ENCODE peak calls at places on chromosomes 7 and 10, in ten cellular contexts. One of them, this sample, is unnamed.
A peak's percentile ranks its signal among the peaks of the same experiment; 100 is the strongest.

GRCh38 chr7:75642810-75643486 is 95.8 kb downstream of the HIP1 start:
- DNase-seq in SK-N-SH: peak; percentile 70
- DNase-seq in thoracic aorta: no peak
- DNase-seq in body of pancreas: peak; percentile 32
- DNase-seq in H9: peak; percentile 76
- DNase-seq in OCI-LY7: peak; percentile 74
- DNase-seq in IMR-90: peak; percentile 66
- DNase-seq in Peyer's patch: no peak
- DNase-seq in hepatocyte: peak; percentile 75
- DNase-seq in heart left ventricle: peak; percentile 36
- DNase-seq in this sample: peak; percentile 56

GRCh38 chr7:85681241-85681640 is 494.4 kb upstream of the SEMA3D start:
- DNase-seq in heart left ventricle: no peak
- DNase-seq in hepatocyte: no peak
- DNase-seq in OCI-LY7: no peak
- DNase-seq in thoracic aorta: no peak
- DNase-seq in body of pancreas: no peak
- DNase-seq in Peyer's patch: no peak
- DNase-seq in IMR-90: no peak
- DNase-seq in SK-N-SH: no peak
- DNase-seq in H9: no peak
- DNase-seq in this sample: no peak

GRCh38 chr7:101814081-101814995 is 3.1 kb upstream of the CUX1 start:
- DNase-seq in IMR-90: peak; percentile 44
- DNase-seq in thoracic aorta: no peak
- DNase-seq in heart left ventricle: peak; percentile 60
- DNase-seq in hepatocyte: peak; percentile 89
- DNase-seq in Peyer's patch: peak; percentile 82
- DNase-seq in OCI-LY7: peak; percentile 87
- DNase-seq in body of pancreas: peak; percentile 70
- DNase-seq in SK-N-SH: peak; percentile 95
- DNase-seq in H9: peak; percentile 75
- DNase-seq in this sample: peak; percentile 54

GRCh38 chr10:132319853-132320669 is 11.9 kb upstream of the LRRC27 start:
- DNase-seq in Peyer's patch: no peak
- DNase-seq in thoracic aorta: no peak
- DNase-seq in body of pancreas: no peak
- DNase-seq in heart left ventricle: no peak
- DNase-seq in SK-N-SH: no peak
- DNase-seq in H9: no peak
- DNase-seq in OCI-LY7: no peak
- DNase-seq in IMR-90: peak; percentile 92
- DNase-seq in hepatocyte: peak; percentile 62
- DNase-seq in this sample: no peak

GRCh38 chr10:44723654-44724053 is 187.5 kb upstream of the TMEM72 start:
- DNase-seq in heart left ventricle: peak; percentile 28
- DNase-seq in body of pancreas: no peak
- DNase-seq in SK-N-SH: no peak
- DNase-seq in thoracic aorta: peak; percentile 31
- DNase-seq in OCI-LY7: no peak
- DNase-seq in IMR-90: peak; percentile 82
- DNase-seq in Peyer's patch: no peak
- DNase-seq in H9: no peak
- DNase-seq in hepatocyte: no peak
- DNase-seq in this sample: no peak

GRCh38 chr7:4747746-4748145 is 27.7 kb upstream of the AP5Z1 start:
- DNase-seq in hepatocyte: no peak
- DNase-seq in OCI-LY7: no peak
- DNase-seq in body of pancreas: no peak
- DNase-seq in H9: no peak
- DNase-seq in IMR-90: no peak
- DNase-seq in thoracic aorta: no peak
- DNase-seq in heart left ventricle: no peak
- DNase-seq in Peyer's patch: no peak
- DNase-seq in SK-N-SH: no peak
- DNase-seq in this sample: no peak

GRCh38 chr10:92126100-92126650 is 164.7 kb downstream of the CPEB3 start:
- DNase-seq in SK-N-SH: no peak
- DNase-seq in H9: no peak
- DNase-seq in body of pancreas: no peak
- DNase-seq in hepatocyte: no peak
- DNase-seq in Peyer's patch: no peak
- DNase-seq in heart left ventricle: no peak
- DNase-seq in thoracic aorta: no peak
- DNase-seq in IMR-90: peak; percentile 20
- DNase-seq in OCI-LY7: no peak
- DNase-seq in this sample: peak; percentile 25

GRCh38 chr10:6035926-6036575 is 26.1 kb downstream of the IL2RA start:
- DNase-seq in body of pancreas: no peak
- DNase-seq in OCI-LY7: no peak
- DNase-seq in thoracic aorta: no peak
- DNase-seq in H9: no peak
- DNase-seq in hepatocyte: no peak
- DNase-seq in heart left ventricle: no peak
- DNase-seq in Peyer's patch: no peak
- DNase-seq in IMR-90: no peak
- DNase-seq in SK-N-SH: no peak
- DNase-seq in this sample: no peak

GRCh38 chr7:2512179-2512644 is 7.4 kb upstream of the LFNG start:
- DNase-seq in OCI-LY7: peak; percentile 36
- DNase-seq in body of pancreas: peak; percentile 81
- DNase-seq in Peyer's patch: no peak
- DNase-seq in SK-N-SH: no peak
- DNase-seq in IMR-90: no peak
- DNase-seq in heart left ventricle: no peak
- DNase-seq in H9: no peak
- DNase-seq in hepatocyte: no peak
- DNase-seq in thoracic aorta: no peak
- DNase-seq in this sample: no peak
- H3K4me1 ChIP-seq in OCI-LY7: peaks cover 50% of the 10 kb centered on the region
- H3K4me1 ChIP-seq in body of pancreas: peaks cover 27% of the 10 kb centered on the region
- H3K4me1 ChIP-seq in Peyer's patch: no peaks in the 10 kb centered on the region
- H3K4me1 ChIP-seq in SK-N-SH: peaks cover 18% of the 10 kb centered on the region
- H3K4me1 ChIP-seq in IMR-90: peaks cover 17% of the 10 kb centered on the region
- H3K4me1 ChIP-seq in heart left ventricle: peaks cover 53% of the 10 kb centered on the region
- H3K4me1 ChIP-seq in H9: no peaks in the 10 kb centered on the region
- H3K4me1 ChIP-seq in hepatocyte: peaks cover 18% of the 10 kb centered on the region
- H3K4me1 ChIP-seq in thoracic aorta: peaks cover 9% of the 10 kb centered on the region
- H3K4me1 ChIP-seq in this sample: peaks cover 20% of the 10 kb centered on the region

GRCh38 chr7:135800560-135800959 is 51.9 kb upstream of the FAM180A start:
- DNase-seq in Peyer's patch: no peak
- DNase-seq in heart left ventricle: no peak
- DNase-seq in SK-N-SH: no peak
- DNase-seq in body of pancreas: no peak
- DNase-seq in hepatocyte: no peak
- DNase-seq in H9: peak; percentile 48
- DNase-seq in IMR-90: no peak
- DNase-seq in OCI-LY7: no peak
- DNase-seq in thoracic aorta: no peak
- DNase-seq in this sample: no peak

GRCh38 chr7:135799881-135800280 is 51.3 kb upstream of the FAM180A start:
- DNase-seq in hepatocyte: no peak
- DNase-seq in thoracic aorta: no peak
- DNase-seq in OCI-LY7: no peak
- DNase-seq in H9: no peak
- DNase-seq in SK-N-SH: no peak
- DNase-seq in Peyer's patch: no peak
- DNase-seq in heart left ventricle: no peak
- DNase-seq in body of pancreas: no peak
- DNase-seq in IMR-90: no peak
- DNase-seq in this sample: no peak

GRCh38 chr7:135802697-135803096 is 54.1 kb upstream of the FAM180A start:
- DNase-seq in OCI-LY7: no peak
- DNase-seq in Peyer's patch: no peak
- DNase-seq in heart left ventricle: no peak
- DNase-seq in H9: no peak
- DNase-seq in hepatocyte: no peak
- DNase-seq in IMR-90: peak; percentile 14
- DNase-seq in SK-N-SH: no peak
- DNase-seq in body of pancreas: no peak
- DNase-seq in thoracic aorta: no peak
- DNase-seq in this sample: no peak

GRCh38 chr7:135801877-135802276 is 53.3 kb upstream of the FAM180A start:
- DNase-seq in thoracic aorta: no peak
- DNase-seq in SK-N-SH: no peak
- DNase-seq in H9: no peak
- DNase-seq in hepatocyte: no peak
- DNase-seq in body of pancreas: peak; percentile 17
- DNase-seq in heart left ventricle: no peak
- DNase-seq in IMR-90: no peak
- DNase-seq in OCI-LY7: no peak
- DNase-seq in Peyer's patch: no peak
- DNase-seq in this sample: no peak

GRCh38 chr7:135801045-135801693 is 52.6 kb upstream of the FAM180A start:
- DNase-seq in heart left ventricle: no peak
- DNase-seq in Peyer's patch: no peak
- DNase-seq in body of pancreas: peak; percentile 28
- DNase-seq in SK-N-SH: peak; percentile 73
- DNase-seq in thoracic aorta: no peak
- DNase-seq in H9: no peak
- DNase-seq in IMR-90: peak; percentile 74
- DNase-seq in hepatocyte: peak; percentile 83
- DNase-seq in OCI-LY7: peak; percentile 81
- DNase-seq in this sample: peak; percentile 66
- TF ChIP-seq CTCF in heart left ventricle: peak; percentile 90
- TF ChIP-seq CTCF in Peyer's patch: peak; percentile 80
- TF ChIP-seq CTCF in body of pancreas: peak; percentile 91
- TF ChIP-seq CTCF in SK-N-SH: peak; percentile 98
- TF ChIP-seq CTCF in thoracic aorta: peak; percentile 68
- TF ChIP-seq CTCF in H9: peak; percentile 92
- TF ChIP-seq CTCF in IMR-90: peak; percentile 90
- TF ChIP-seq CTCF in hepatocyte: peak; percentile 94
- TF ChIP-seq CTCF in OCI-LY7: peak; percentile 96
- TF ChIP-seq CTCF in this sample: peak; percentile 70

GRCh38 chr7:47735431-47736345 is 153.8 kb upstream of the TNS3 start:
- DNase-seq in heart left ventricle: no peak
- DNase-seq in thoracic aorta: no peak
- DNase-seq in IMR-90: no peak
- DNase-seq in SK-N-SH: no peak
- DNase-seq in body of pancreas: no peak
- DNase-seq in Peyer's patch: no peak
- DNase-seq in OCI-LY7: no peak
- DNase-seq in hepatocyte: no peak
- DNase-seq in H9: no peak
- DNase-seq in this sample: no peak

GRCh38 chr7:47734287-47734948 is 152.5 kb upstream of the TNS3 start:
- DNase-seq in thoracic aorta: no peak
- DNase-seq in H9: no peak
- DNase-seq in SK-N-SH: no peak
- DNase-seq in body of pancreas: no peak
- DNase-seq in OCI-LY7: peak; percentile 63
- DNase-seq in Peyer's patch: no peak
- DNase-seq in heart left ventricle: no peak
- DNase-seq in hepatocyte: no peak
- DNase-seq in IMR-90: no peak
- DNase-seq in this sample: no peak

GRCh38 chr7:47737606-47738005 is 155.7 kb upstream of the TNS3 start:
- DNase-seq in IMR-90: no peak
- DNase-seq in H9: no peak
- DNase-seq in body of pancreas: no peak
- DNase-seq in thoracic aorta: no peak
- DNase-seq in Peyer's patch: no peak
- DNase-seq in SK-N-SH: no peak
- DNase-seq in hepatocyte: no peak
- DNase-seq in heart left ventricle: no peak
- DNase-seq in OCI-LY7: no peak
- DNase-seq in this sample: no peak

GRCh38 chr7:47738563-47739166 is 156.8 kb upstream of the TNS3 start:
- DNase-seq in H9: no peak
- DNase-seq in IMR-90: no peak
- DNase-seq in Peyer's patch: no peak
- DNase-seq in SK-N-SH: no peak
- DNase-seq in body of pancreas: no peak
- DNase-seq in thoracic aorta: no peak
- DNase-seq in hepatocyte: no peak
- DNase-seq in heart left ventricle: no peak
- DNase-seq in OCI-LY7: no peak
- DNase-seq in this sample: no peak

DNA sequence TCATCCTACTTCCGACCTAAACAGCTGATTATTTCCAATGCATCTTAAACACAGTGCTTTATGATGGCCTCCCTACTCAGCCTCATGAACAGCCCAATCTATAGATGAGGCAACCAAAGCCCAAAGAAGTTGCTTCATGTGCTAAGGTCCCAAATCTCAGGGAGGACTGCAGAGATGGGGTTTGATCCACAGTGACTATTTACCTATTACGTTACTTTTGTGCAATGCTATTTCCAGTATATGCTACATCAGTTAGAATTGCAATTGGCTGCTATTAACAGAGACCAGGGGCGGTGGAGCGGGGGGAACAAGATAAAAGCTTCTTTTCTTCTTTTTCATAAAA is 153.0 kb upstream of the TNS3 start:
- DNase-seq in Peyer's patch: no peak
- DNase-seq in H9: no peak
- DNase-seq in heart left ventricle: no peak
- DNase-seq in SK-N-SH: no peak
- DNase-seq in thoracic aorta: no peak
- DNase-seq in IMR-90: no peak
- DNase-seq in hepatocyte: no peak
- DNase-seq in body of pancreas: no peak
- DNase-seq in OCI-LY7: no peak
- DNase-seq in this sample: no peak
- H3K4me1 ChIP-seq in Peyer's patch: no peaks in the 10 kb centered on the region
- H3K4me1 ChIP-seq in H9: no peaks in the 10 kb centered on the region
- H3K4me1 ChIP-seq in heart left ventricle: no peaks in the 10 kb centered on the region
- H3K4me1 ChIP-seq in SK-N-SH: no peaks in the 10 kb centered on the region
- H3K4me1 ChIP-seq in thoracic aorta: no peaks in the 10 kb centered on the region
- H3K4me1 ChIP-seq in IMR-90: peaks cover 6% of the 10 kb centered on the region
- H3K4me1 ChIP-seq in hepatocyte: no peaks in the 10 kb centered on the region
- H3K4me1 ChIP-seq in body of pancreas: no peaks in the 10 kb centered on the region
- H3K4me1 ChIP-seq in OCI-LY7: peaks cover 14% of the 10 kb centered on the region
- H3K4me1 ChIP-seq in this sample: peaks cover 4% of the 10 kb centered on the region

GRCh38 chr10:86152911-86153310 is 213.7 kb downstream of the GRID1 start:
- DNase-seq in SK-N-SH: no peak
- DNase-seq in heart left ventricle: no peak
- DNase-seq in IMR-90: no peak
- DNase-seq in H9: no peak
- DNase-seq in Peyer's patch: no peak
- DNase-seq in hepatocyte: no peak
- DNase-seq in thoracic aorta: no peak
- DNase-seq in body of pancreas: no peak
- DNase-seq in OCI-LY7: no peak
- DNase-seq in this sample: no peak

GRCh38 chr10:86152354-86152753 is 214.2 kb downstream of the GRID1 start:
- DNase-seq in Peyer's patch: no peak
- DNase-seq in thoracic aorta: no peak
- DNase-seq in OCI-LY7: no peak
- DNase-seq in IMR-90: no peak
- DNase-seq in SK-N-SH: no peak
- DNase-seq in hepatocyte: no peak
- DNase-seq in body of pancreas: no peak
- DNase-seq in heart left ventricle: no peak
- DNase-seq in H9: no peak
- DNase-seq in this sample: no peak

GRCh38 chr10:86153751-86154150 is 212.8 kb downstream of the GRID1 start:
- DNase-seq in body of pancreas: no peak
- DNase-seq in OCI-LY7: no peak
- DNase-seq in hepatocyte: no peak
- DNase-seq in H9: no peak
- DNase-seq in IMR-90: no peak
- DNase-seq in thoracic aorta: no peak
- DNase-seq in Peyer's patch: no peak
- DNase-seq in heart left ventricle: no peak
- DNase-seq in SK-N-SH: no peak
- DNase-seq in this sample: no peak

GRCh38 chr10:86151613-86152012 is 215.0 kb downstream of the GRID1 start:
- DNase-seq in OCI-LY7: no peak
- DNase-seq in thoracic aorta: no peak
- DNase-seq in IMR-90: no peak
- DNase-seq in body of pancreas: no peak
- DNase-seq in SK-N-SH: no peak
- DNase-seq in heart left ventricle: no peak
- DNase-seq in hepatocyte: no peak
- DNase-seq in H9: no peak
- DNase-seq in Peyer's patch: no peak
- DNase-seq in this sample: no peak

GRCh38 chr10:86155034-86155656 is 211.4 kb downstream of the GRID1 start:
- DNase-seq in SK-N-SH: peak; percentile 53
- DNase-seq in OCI-LY7: no peak
- DNase-seq in hepatocyte: no peak
- DNase-seq in H9: peak; percentile 42
- DNase-seq in body of pancreas: no peak
- DNase-seq in heart left ventricle: no peak
- DNase-seq in Peyer's patch: no peak
- DNase-seq in IMR-90: no peak
- DNase-seq in thoracic aorta: no peak
- DNase-seq in this sample: no peak
- TF ChIP-seq CTCF in SK-N-SH: no peak
- TF ChIP-seq CTCF in OCI-LY7: no peak
- TF ChIP-seq CTCF in hepatocyte: peak; percentile 5
- TF ChIP-seq CTCF in H9: peak; percentile 35
- TF ChIP-seq CTCF in body of pancreas: no peak
- TF ChIP-seq CTCF in heart left ventricle: no peak
- TF ChIP-seq CTCF in Peyer's patch: peak; percentile 2
- TF ChIP-seq CTCF in IMR-90: no peak
- TF ChIP-seq CTCF in thoracic aorta: no peak
- TF ChIP-seq CTCF in this sample: no peak

This sample was measured in endothelial cell of umbilical vein.